ENCODE peak calls at places on chromosomes 7 and 10, in nine cellular contexts. A, O, R, U, G, J, P, L and F are unnamed samples.

GRCh38 chr10:109504401-109504800 is 418.9 kb downstream of the XPNPEP1 start:
- DNase-seq in R (no peak), L (peak; percentile 3), O (no peak), J (no peak), G (no peak), A (no peak), U (no peak), P (no peak), F (peak; percentile 1)

GRCh38 chr7:103348452-103348851 is 1.0 kb downstream of the PSMC2 start:
- DNase-seq in G (no peak), U (no peak), A (no peak), P (peak; percentile 25), R (no peak), J (no peak), L (no peak), O (no peak), F (no peak)

GRCh38 chr10:48805848-48806247 is 121.2 kb downstream of the WDFY4 start:
- DNase-seq in O (no peak), A (no peak), P (no peak), R (no peak), U (no peak), J (no peak), L (no peak), G (no peak), F (no peak)

GRCh38 chr7:41508755-41509154 is 194.1 kb downstream of the INHBA start:
- DNase-seq in J (no peak), A (no peak), R (no peak), L (peak; percentile 11), U (no peak), O (no peak), P (no peak), G (no peak), F (peak; percentile 23)

GRCh38 chr10:30383366-30383765 is 34.3 kb upstream of the MTPAP start:
- DNase-seq in P (no peak), G (no peak), R (no peak), L (no peak), J (no peak), O (no peak), A (no peak), U (peak; percentile 17), F (peak; percentile 35)

GRCh38 chr10:35191523-35191922 is 64.9 kb downstream of the CREM start:
- DNase-seq in O (no peak), A (no peak), P (peak; percentile 32), G (no peak), U (peak; percentile 47), L (peak; percentile 55), R (no peak), J (no peak), F (peak; percentile 65)

GRCh38 chr7:26049081-26049480 is 102.9 kb upstream of the NFE2L3 start:
- DNase-seq in A (no peak), J (no peak), L (no peak), P (no peak), G (no peak), O (no peak), R (peak; percentile 15), U (no peak), F (no peak)

GRCh38 chr7:157737151-157738063 is 400.6 kb downstream of the DNAJB6 start:
- DNase-seq in G (no peak), U (no peak), L (no peak), R (no peak), P (no peak), O (no peak), J (no peak), A (no peak), F (no peak)

GRCh38 chr10:7412482-7413251 is 1.8 kb upstream of the SFMBT2 start:
- DNase-seq in G (no peak), R (peak; percentile 88), P (no peak), A (no peak), U (no peak), J (no peak), L (no peak), O (no peak), F (no peak)

GRCh38 chr10:84194424-84195043 is at the start of gene CDHR1:
- DNase-seq in J (no peak), G (peak; percentile 25), P (peak; percentile 61), R (no peak), U (no peak), O (no peak), L (no peak), A (no peak), F (no peak)

GRCh38 chr7:91434821-91435220 is 170.6 kb downstream of the FZD1 start:
- DNase-seq in P (no peak), U (no peak), J (no peak), G (no peak), R (no peak), A (no peak), O (no peak), L (peak; percentile 60), F (no peak)

GRCh38 chr10:116470768-116471415 is 43.2 kb downstream of the PNLIPRP3 start:
- DNase-seq in R (no peak), J (peak; percentile 1), O (peak; percentile 33), A (no peak), L (no peak), U (no peak), G (peak; percentile 47), P (peak; percentile 41), F (no peak)

GRCh38 chr7:96953676-96954513 is 51.5 kb upstream of the DLX6 start:
- DNase-seq in G (peak; percentile 4), J (no peak), O (no peak), A (no peak), U (no peak), R (no peak), P (no peak), L (peak; percentile 26), F (no peak)

GRCh38 chr10:17179002-17179401 is 22.5 kb downstream of the TRDMT1 start:
- DNase-seq in G (no peak), L (peak; percentile 66), O (no peak), U (peak; percentile 40), R (no peak), P (no peak), A (no peak), J (no peak), F (peak; percentile 49)

GRCh38 chr10:17178006-17178405 is 23.5 kb downstream of the TRDMT1 start:
- DNase-seq in R (no peak), A (no peak), L (no peak), P (no peak), J (no peak), G (no peak), O (no peak), U (no peak), F (no peak)

GRCh38 chr10:17175551-17175950 is 25.9 kb downstream of the TRDMT1 start:
- DNase-seq in A (no peak), U (peak; percentile 24), J (no peak), G (no peak), O (no peak), R (no peak), L (peak; percentile 73), P (no peak), F (peak; percentile 31)

GRCh38 chr10:17174626-17175025 is 26.8 kb downstream of the TRDMT1 start:
- DNase-seq in A (no peak), L (peak; percentile 15), U (no peak), P (no peak), G (no peak), O (no peak), J (no peak), R (no peak), F (no peak)

GRCh38 chr10:17177014-17177413 is 24.5 kb downstream of the TRDMT1 start:
- DNase-seq in L (no peak), R (no peak), G (no peak), A (no peak), U (no peak), P (no peak), O (no peak), J (no peak), F (no peak)
- H3K4me3 ChIP-seq in L (no peak overlapping the region), R (no peak overlapping the region), G (no peak overlapping the region), A (no peak overlapping the region), U (no peak overlapping the region), P (no peak overlapping the region), O (no peak overlapping the region), J (no peak overlapping the region), F (no peak overlapping the region)

DNA sequence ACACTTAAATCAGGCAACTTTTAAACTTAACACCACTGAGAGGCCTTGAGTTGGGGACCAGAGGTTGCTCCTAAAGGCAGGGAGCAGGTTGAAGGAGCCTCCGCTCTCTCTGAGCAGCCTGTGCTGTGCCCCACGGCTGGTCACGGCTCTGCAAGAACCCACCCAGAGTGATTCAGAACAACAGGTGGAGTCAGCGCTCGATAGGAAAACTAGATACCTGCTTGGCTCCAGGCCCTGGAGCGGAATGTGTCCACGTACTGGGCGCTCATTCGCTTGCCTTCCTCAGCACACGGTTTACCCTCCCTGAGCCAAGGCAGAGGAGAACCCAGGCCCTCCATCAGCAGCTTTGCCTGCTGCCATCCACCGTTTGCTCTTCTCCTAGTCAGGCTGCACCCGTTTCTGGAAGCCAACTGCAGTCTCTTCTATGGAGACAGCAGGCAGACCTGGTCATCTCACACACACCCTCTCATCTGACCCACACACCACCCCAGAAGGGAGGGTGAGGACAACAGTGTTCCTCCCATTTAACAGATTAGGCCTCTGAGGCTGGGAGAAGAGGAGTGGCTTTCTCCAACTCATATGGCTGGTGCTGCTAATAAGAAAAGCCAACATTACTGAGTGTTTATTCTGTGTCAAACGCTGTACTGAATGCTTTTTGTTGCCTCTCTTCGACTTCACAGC is 37.6 kb upstream of the PDCD4 start:
- DNase-seq in L (no peak), G (no peak), P (no peak), A (no peak), R (no peak), O (no peak), J (no peak), U (no peak), F (no peak)
- H3K4me3 ChIP-seq in L (no peak overlapping the region), G (no peak overlapping the region), P (no peak overlapping the region), A (no peak overlapping the region), R (no peak overlapping the region), O (no peak overlapping the region), J (no peak overlapping the region), U (no peak overlapping the region), F (no peak overlapping the region)

GRCh38 chr10:101840741-101841453 is 2.7 kb downstream of the KCNIP2 start:
- DNase-seq in O (peak; percentile 72), L (peak; percentile 84), R (peak; percentile 94), A (peak; percentile 77), G (peak; percentile 77), J (peak; percentile 67), P (peak; percentile 88), U (peak; percentile 80), F (peak; percentile 87)
- H3K4me3 ChIP-seq in O (peak overlapping the region; percentile 48), L (peak overlapping the region; percentile 28), R (no peak overlapping the region), A (no peak overlapping the region), G (no peak overlapping the region), J (no peak overlapping the region), P (no peak overlapping the region), U (peak overlapping the region; percentile 11), F (peak overlapping the region; percentile 36)

DNA sequence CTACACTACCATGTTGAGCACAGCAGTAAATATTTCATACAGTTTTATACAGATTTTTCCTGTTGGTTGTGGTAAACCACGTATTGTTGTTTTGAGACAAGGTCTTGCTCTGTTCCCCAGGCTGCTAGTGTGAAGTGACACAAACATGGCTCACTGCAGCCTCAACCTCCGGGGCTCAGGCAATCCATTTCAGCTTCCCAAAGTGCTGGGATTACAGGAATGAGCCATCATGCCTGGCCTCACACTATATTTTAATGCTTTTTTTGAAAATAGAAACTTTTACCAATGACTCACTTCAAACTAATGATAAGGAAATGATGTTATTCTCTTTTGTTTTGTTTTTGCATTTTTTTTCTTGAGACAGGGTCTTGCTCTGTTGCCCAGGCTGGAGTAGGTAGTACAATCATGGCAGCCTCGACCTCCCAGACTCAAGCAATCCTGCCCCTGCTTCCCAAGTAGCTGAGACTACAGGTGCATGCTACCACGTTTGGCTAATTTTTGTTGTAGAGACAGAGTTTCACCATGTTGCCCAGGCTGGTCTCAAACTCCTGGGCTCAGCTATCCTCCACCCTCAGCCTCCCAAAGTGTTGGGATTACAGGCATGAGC is 210.6 kb downstream of the TPST1 start:
- DNase-seq in G (no peak), A (no peak), P (no peak), J (no peak), U (peak; percentile 59), R (no peak), L (peak; percentile 34), O (no peak), F (no peak)
- H3K4me3 ChIP-seq in G (peak overlapping the region; percentile 51), A (no peak overlapping the region), P (no peak overlapping the region), J (no peak overlapping the region), U (no peak overlapping the region), R (no peak overlapping the region), L (no peak overlapping the region), O (no peak overlapping the region), F (no peak overlapping the region)